ENCODE peak calls at places on chromosome 15, in six cellular contexts. W, R, V, I, J and L are unnamed samples.

GRCh38 chr15:27495963-27496459 is 525.0 kb downstream of the GABRG3 start:
- DNase-seq in R (no peak), W (no peak), I (no peak), J (no peak), V (no peak), L (no peak)

GRCh38 chr15:99335508-99335907 is 84.2 kb downstream of the LRRC28 start:
- DNase-seq in I (no peak), R (no peak), V (no peak), W (no peak), J (no peak), L (peak; percentile 28)

GRCh38 chr15:37037256-37037655 is 63.1 kb downstream of the MEIS2 start:
- DNase-seq in R (no peak), I (no peak), W (no peak), J (no peak), V (no peak), L (no peak)

GRCh38 chr15:47399100-47399499 is 318.2 kb upstream of the SEMA6D start:
- DNase-seq in V (no peak), W (no peak), I (no peak), J (no peak), R (peak; percentile 47), L (no peak)

GRCh38 chr15:95843241-95843851 is 487.2 kb upstream of the NR2F2 start:
- DNase-seq in W (no peak), V (no peak), I (no peak), R (peak; percentile 55), J (no peak), L (no peak)

GRCh38 chr15:59290311-59291213 is 82.1 kb downstream of the MYO1E start:
- DNase-seq in I (no peak), R (no peak), W (peak; percentile 31), J (no peak), V (no peak), L (no peak)

GRCh38 chr15:78654272-78654671 is 13.3 kb upstream of the CHRNB4 start:
- DNase-seq in R (peak; percentile 3), W (no peak), V (no peak), J (no peak), I (no peak), L (no peak)

GRCh38 chr15:58440181-58440910 is 8.6 kb downstream of the LIPC start:
- DNase-seq in R (peak; percentile 39), W (no peak), V (peak; percentile 30), I (no peak), J (no peak), L (peak; percentile 48)

GRCh38 chr15:62749445-62749844 is 293.1 kb upstream of the TPM1 start:
- DNase-seq in V (no peak), R (no peak), I (no peak), J (no peak), W (no peak), L (no peak)

GRCh38 chr15:29208352-29208751 is 61.3 kb downstream of the NSMCE3 start:
- DNase-seq in W (no peak), J (no peak), V (no peak), I (no peak), R (peak; percentile 8), L (peak; percentile 3)

GRCh38 chr15:63708141-63708772 is 111.1 kb downstream of the FBXL22 start:
- DNase-seq in W (no peak), I (no peak), J (no peak), R (peak; percentile 57), V (no peak), L (peak; percentile 43)

GRCh38 chr15:32649336-32649735 is 7.8 kb downstream of the SCG5 start:
- DNase-seq in I (peak; percentile 17), W (no peak), R (no peak), J (no peak), V (no peak), L (no peak)

GRCh38 chr15:73682597-73683090 is 1.5 kb upstream of the CD276 start:
- DNase-seq in J (no peak), W (no peak), I (no peak), V (no peak), R (no peak), L (no peak)

GRCh38 chr15:100929641-100930042 is 10.5 kb downstream of the LRRK1 start:
- DNase-seq in V (no peak), R (no peak), I (peak; percentile 24), W (peak; percentile 66), J (no peak), L (peak; percentile 1)

GRCh38 chr15:101562428-101563059 is 73.0 kb upstream of the PCSK6 start:
- DNase-seq in I (no peak), W (no peak), J (no peak), V (no peak), R (no peak), L (no peak)

GRCh38 chr15:28086175-28086703 is 12.9 kb downstream of the OCA2 start:
- DNase-seq in W (peak; percentile 67), R (peak; percentile 53), I (peak; percentile 68), V (peak; percentile 73), J (no peak), L (peak; percentile 12)

GRCh38 chr15:89416339-89417183 is 79.8 kb downstream of the RHCG start:
- DNase-seq in W (peak; percentile 91), J (peak; percentile 41), V (no peak), R (peak; percentile 66), I (peak; percentile 94), L (peak; percentile 70)

GRCh38 chr15:88810449-88810848 is 7.2 kb downstream of the ACAN start:
- DNase-seq in R (peak; percentile 26), W (no peak), J (no peak), V (no peak), I (no peak), L (peak; percentile 11)

GRCh38 chr15:79057050-79057449 is 33.5 kb downstream of the RASGRF1 start:
- DNase-seq in I (no peak), W (no peak), J (no peak), R (no peak), V (no peak), L (no peak)

GRCh38 chr15:66798426-66799061 is 96.5 kb downstream of the SMAD6 start:
- DNase-seq in R (peak; percentile 84), W (no peak), J (no peak), V (no peak), I (no peak), L (peak; percentile 83)

GRCh38 chr15:87669846-87670245 is 586.7 kb downstream of the NTRK3 start:
- DNase-seq in V (no peak), R (no peak), W (no peak), I (no peak), J (no peak), L (no peak)